ENCODE peak calls at places on chromosomes 12 and 14, in seven cellular contexts. One of them, this sample, is unnamed.

GRCh38 chr12:100375023-100375737 is 18.3 kb downstream of the SLC17A8 start:
- DNase-seq in brain microvascular endothelial cell: no peak
- DNase-seq in foreskin fibroblast: peak; percentile 12
- DNase-seq in Peyer's patch: no peak
- DNase-seq in left ventricle myocardium inferior: peak; percentile 72
- DNase-seq in NB4: no peak
- DNase-seq in heart left ventricle: peak; percentile 70
- DNase-seq in this sample: peak; percentile 72

GRCh38 chr12:63292476-63293228 is 141.7 kb upstream of the AVPR1A start:
- DNase-seq in brain microvascular endothelial cell: no peak
- DNase-seq in foreskin fibroblast: no peak
- DNase-seq in Peyer's patch: no peak
- DNase-seq in left ventricle myocardium inferior: no peak
- DNase-seq in NB4: no peak
- DNase-seq in heart left ventricle: no peak
- DNase-seq in this sample: no peak

GRCh38 chr12:80382254-80382653 is 61.8 kb upstream of the PTPRQ start:
- DNase-seq in brain microvascular endothelial cell: no peak
- DNase-seq in foreskin fibroblast: no peak
- DNase-seq in Peyer's patch: no peak
- DNase-seq in left ventricle myocardium inferior: no peak
- DNase-seq in NB4: no peak
- DNase-seq in heart left ventricle: no peak
- DNase-seq in this sample: no peak

GRCh38 chr14:23550131-23550826 is 1.3 kb downstream of the ZFHX2 start:
- DNase-seq in brain microvascular endothelial cell: no peak
- DNase-seq in foreskin fibroblast: no peak
- DNase-seq in Peyer's patch: no peak
- DNase-seq in left ventricle myocardium inferior: no peak
- DNase-seq in NB4: no peak
- DNase-seq in heart left ventricle: no peak
- DNase-seq in this sample: no peak

GRCh38 chr12:110012137-110012536 is 12.9 kb downstream of the ANKRD13A start:
- DNase-seq in brain microvascular endothelial cell: no peak
- DNase-seq in foreskin fibroblast: no peak
- DNase-seq in Peyer's patch: peak; percentile 89
- DNase-seq in left ventricle myocardium inferior: no peak
- DNase-seq in NB4: no peak
- DNase-seq in heart left ventricle: no peak
- DNase-seq in this sample: no peak

GRCh38 chr12:56626691-56627090 is 3.4 kb downstream of the BAZ2A start:
- DNase-seq in brain microvascular endothelial cell: no peak
- DNase-seq in foreskin fibroblast: no peak
- DNase-seq in Peyer's patch: no peak
- DNase-seq in left ventricle myocardium inferior: no peak
- DNase-seq in NB4: peak; percentile 29
- DNase-seq in heart left ventricle: no peak
- DNase-seq in this sample: no peak

GRCh38 chr14:56004807-56005579 is 113.2 kb upstream of the PELI2 start:
- DNase-seq in brain microvascular endothelial cell: peak; percentile 89
- DNase-seq in foreskin fibroblast: peak; percentile 28
- DNase-seq in Peyer's patch: no peak
- DNase-seq in left ventricle myocardium inferior: no peak
- DNase-seq in NB4: no peak
- DNase-seq in heart left ventricle: peak; percentile 34
- DNase-seq in this sample: peak; percentile 77

GRCh38 chr14:96243785-96244184 is 12.2 kb upstream of the BDKRB1 start:
- DNase-seq in brain microvascular endothelial cell: no peak
- DNase-seq in foreskin fibroblast: no peak
- DNase-seq in Peyer's patch: no peak
- DNase-seq in left ventricle myocardium inferior: no peak
- DNase-seq in NB4: no peak
- DNase-seq in heart left ventricle: no peak
- DNase-seq in this sample: no peak

GRCh38 chr14:57009585-57010515 is 199.6 kb upstream of the OTX2 start:
- DNase-seq in brain microvascular endothelial cell: no peak
- DNase-seq in foreskin fibroblast: no peak
- DNase-seq in Peyer's patch: no peak
- DNase-seq in left ventricle myocardium inferior: no peak
- DNase-seq in NB4: no peak
- DNase-seq in heart left ventricle: no peak
- DNase-seq in this sample: no peak

GRCh38 chr12:119247007-119247719 is 68.4 kb downstream of the HSPB8 start:
- DNase-seq in brain microvascular endothelial cell: no peak
- DNase-seq in foreskin fibroblast: no peak
- DNase-seq in Peyer's patch: no peak
- DNase-seq in left ventricle myocardium inferior: no peak
- DNase-seq in NB4: no peak
- DNase-seq in heart left ventricle: peak; percentile 60
- DNase-seq in this sample: no peak

GRCh38 chr12:15049456-15050153 is 76.8 kb downstream of the PDE6H start:
- DNase-seq in brain microvascular endothelial cell: no peak
- DNase-seq in foreskin fibroblast: no peak
- DNase-seq in Peyer's patch: no peak
- DNase-seq in left ventricle myocardium inferior: no peak
- DNase-seq in NB4: no peak
- DNase-seq in heart left ventricle: no peak
- DNase-seq in this sample: no peak
- H3K4me3 ChIP-seq in brain microvascular endothelial cell: no peak overlapping the region
- H3K4me3 ChIP-seq in foreskin fibroblast: no peak overlapping the region
- H3K4me3 ChIP-seq in Peyer's patch: no peak overlapping the region
- H3K4me3 ChIP-seq in left ventricle myocardium inferior: no peak overlapping the region
- H3K4me3 ChIP-seq in NB4: no peak overlapping the region
- H3K4me3 ChIP-seq in heart left ventricle: no peak overlapping the region
- H3K4me3 ChIP-seq in this sample: no peak overlapping the region

DNA sequence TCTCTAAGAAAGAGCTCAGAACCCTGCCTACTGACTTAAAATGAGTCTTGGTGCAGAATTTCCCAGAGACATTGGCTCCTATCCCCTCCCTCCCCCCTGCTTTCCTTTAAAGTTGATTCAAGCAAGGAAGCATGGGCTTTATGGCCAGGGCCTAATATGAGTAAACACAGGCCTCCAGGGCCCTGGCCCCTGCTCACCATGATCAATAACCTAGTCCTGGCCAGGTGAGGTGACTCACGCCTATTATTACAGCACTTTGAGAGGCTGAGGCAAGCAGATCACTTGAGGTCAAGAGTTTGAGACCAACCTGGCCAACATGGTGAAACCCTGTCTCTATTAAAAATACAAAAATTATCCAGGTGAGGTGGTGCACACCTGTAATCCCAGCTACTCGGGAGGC is 165.1 kb upstream of the TMCC3 start:
- DNase-seq in brain microvascular endothelial cell: no peak
- DNase-seq in foreskin fibroblast: no peak
- DNase-seq in Peyer's patch: no peak
- DNase-seq in left ventricle myocardium inferior: no peak
- DNase-seq in NB4: no peak
- DNase-seq in heart left ventricle: no peak
- DNase-seq in this sample: no peak
- H3K4me3 ChIP-seq in brain microvascular endothelial cell: no peak overlapping the region
- H3K4me3 ChIP-seq in foreskin fibroblast: no peak overlapping the region
- H3K4me3 ChIP-seq in Peyer's patch: no peak overlapping the region
- H3K4me3 ChIP-seq in left ventricle myocardium inferior: no peak overlapping the region
- H3K4me3 ChIP-seq in NB4: no peak overlapping the region
- H3K4me3 ChIP-seq in heart left ventricle: no peak overlapping the region
- H3K4me3 ChIP-seq in this sample: no peak overlapping the region

GRCh38 chr12:54052745-54053624 is 650 bp upstream of the HOXC4 start:
- DNase-seq in brain microvascular endothelial cell: no peak
- DNase-seq in foreskin fibroblast: no peak
- DNase-seq in Peyer's patch: peak; percentile 75
- DNase-seq in left ventricle myocardium inferior: no peak
- DNase-seq in NB4: peak; percentile 25
- DNase-seq in heart left ventricle: no peak
- DNase-seq in this sample: no peak
- H3K4me3 ChIP-seq in brain microvascular endothelial cell: peak overlapping the region; percentile 30
- H3K4me3 ChIP-seq in foreskin fibroblast: no peak overlapping the region
- H3K4me3 ChIP-seq in Peyer's patch: peak overlapping the region; percentile 48
- H3K4me3 ChIP-seq in left ventricle myocardium inferior: peak overlapping the region; percentile 58
- H3K4me3 ChIP-seq in NB4: no peak overlapping the region
- H3K4me3 ChIP-seq in heart left ventricle: peak overlapping the region; percentile 36
- H3K4me3 ChIP-seq in this sample: peak overlapping the region; percentile 51

GRCh38 chr14:72739446-72740405 is 154.2 kb downstream of the DPF3 start:
- DNase-seq in brain microvascular endothelial cell: no peak
- DNase-seq in foreskin fibroblast: no peak
- DNase-seq in Peyer's patch: no peak
- DNase-seq in left ventricle myocardium inferior: no peak
- DNase-seq in NB4: no peak
- DNase-seq in heart left ventricle: no peak
- DNase-seq in this sample: no peak

GRCh38 chr14:72736348-72736747 is 157.6 kb downstream of the DPF3 start:
- DNase-seq in brain microvascular endothelial cell: peak; percentile 78
- DNase-seq in foreskin fibroblast: peak; percentile 81
- DNase-seq in Peyer's patch: no peak
- DNase-seq in left ventricle myocardium inferior: no peak
- DNase-seq in NB4: no peak
- DNase-seq in heart left ventricle: no peak
- DNase-seq in this sample: peak; percentile 58

GRCh38 chr14:72736791-72737559 is 156.9 kb downstream of the DPF3 start:
- DNase-seq in brain microvascular endothelial cell: no peak
- DNase-seq in foreskin fibroblast: peak; percentile 48
- DNase-seq in Peyer's patch: no peak
- DNase-seq in left ventricle myocardium inferior: no peak
- DNase-seq in NB4: no peak
- DNase-seq in heart left ventricle: no peak
- DNase-seq in this sample: peak; percentile 32

GRCh38 chr14:72738181-72738611 is 155.7 kb downstream of the DPF3 start:
- DNase-seq in brain microvascular endothelial cell: no peak
- DNase-seq in foreskin fibroblast: no peak
- DNase-seq in Peyer's patch: no peak
- DNase-seq in left ventricle myocardium inferior: no peak
- DNase-seq in NB4: no peak
- DNase-seq in heart left ventricle: no peak
- DNase-seq in this sample: no peak

GRCh38 chr14:72737560-72737943 is 156.3 kb downstream of the DPF3 start:
- DNase-seq in brain microvascular endothelial cell: no peak
- DNase-seq in foreskin fibroblast: no peak
- DNase-seq in Peyer's patch: no peak
- DNase-seq in left ventricle myocardium inferior: no peak
- DNase-seq in NB4: no peak
- DNase-seq in heart left ventricle: no peak
- DNase-seq in this sample: no peak
- H3K4me3 ChIP-seq in brain microvascular endothelial cell: no peak overlapping the region
- H3K4me3 ChIP-seq in foreskin fibroblast: no peak overlapping the region
- H3K4me3 ChIP-seq in Peyer's patch: no peak overlapping the region
- H3K4me3 ChIP-seq in left ventricle myocardium inferior: no peak overlapping the region
- H3K4me3 ChIP-seq in NB4: no peak overlapping the region
- H3K4me3 ChIP-seq in heart left ventricle: no peak overlapping the region
- H3K4me3 ChIP-seq in this sample: no peak overlapping the region

GRCh38 chr12:22047495-22047894 is 1.5 kb downstream of the CMAS start:
- DNase-seq in brain microvascular endothelial cell: no peak
- DNase-seq in foreskin fibroblast: no peak
- DNase-seq in Peyer's patch: no peak
- DNase-seq in left ventricle myocardium inferior: no peak
- DNase-seq in NB4: no peak
- DNase-seq in heart left ventricle: no peak
- DNase-seq in this sample: no peak

GRCh38 chr12:22046968-22047390 is 961 bp downstream of the CMAS start:
- DNase-seq in brain microvascular endothelial cell: no peak
- DNase-seq in foreskin fibroblast: no peak
- DNase-seq in Peyer's patch: no peak
- DNase-seq in left ventricle myocardium inferior: no peak
- DNase-seq in NB4: no peak
- DNase-seq in heart left ventricle: no peak
- DNase-seq in this sample: no peak

GRCh38 chr12:22048351-22049041 is 2.5 kb downstream of the CMAS start:
- DNase-seq in brain microvascular endothelial cell: no peak
- DNase-seq in foreskin fibroblast: no peak
- DNase-seq in Peyer's patch: no peak
- DNase-seq in left ventricle myocardium inferior: no peak
- DNase-seq in NB4: no peak
- DNase-seq in heart left ventricle: no peak
- DNase-seq in this sample: no peak

GRCh38 chr12:22051114-22051698 is 5.2 kb downstream of the CMAS start:
- DNase-seq in brain microvascular endothelial cell: no peak
- DNase-seq in foreskin fibroblast: no peak
- DNase-seq in Peyer's patch: no peak
- DNase-seq in left ventricle myocardium inferior: no peak
- DNase-seq in NB4: no peak
- DNase-seq in heart left ventricle: no peak
- DNase-seq in this sample: no peak

DNA sequence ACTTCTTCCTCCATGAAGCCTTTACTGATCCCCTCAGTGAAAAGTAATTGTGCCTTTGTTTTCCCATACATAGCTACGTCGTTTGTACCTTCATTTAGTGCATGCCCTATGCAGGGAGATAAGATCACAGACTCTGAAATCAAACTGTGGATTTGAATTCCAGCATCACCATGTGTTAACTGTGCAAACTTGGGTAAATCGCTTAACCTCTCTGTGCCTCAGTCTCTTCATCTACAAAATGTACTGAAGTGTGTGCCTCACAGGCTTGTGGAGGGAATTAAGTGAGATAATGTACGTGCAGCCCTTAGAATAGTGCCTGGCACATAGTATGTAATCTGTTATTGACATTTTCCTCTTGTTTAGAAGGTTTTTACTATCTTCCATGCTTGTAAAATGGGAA is 4.1 kb downstream of the CMAS start:
- DNase-seq in brain microvascular endothelial cell: no peak
- DNase-seq in foreskin fibroblast: no peak
- DNase-seq in Peyer's patch: no peak
- DNase-seq in left ventricle myocardium inferior: no peak
- DNase-seq in NB4: no peak
- DNase-seq in heart left ventricle: no peak
- DNase-seq in this sample: no peak
- H3K4me3 ChIP-seq in brain microvascular endothelial cell: no peak overlapping the region
- H3K4me3 ChIP-seq in foreskin fibroblast: no peak overlapping the region
- H3K4me3 ChIP-seq in Peyer's patch: no peak overlapping the region
- H3K4me3 ChIP-seq in left ventricle myocardium inferior: no peak overlapping the region
- H3K4me3 ChIP-seq in NB4: no peak overlapping the region
- H3K4me3 ChIP-seq in heart left ventricle: no peak overlapping the region
- H3K4me3 ChIP-seq in this sample: no peak overlapping the region

This sample was measured in astrocyte of the cerebellum.